ENCODE peak calls at places on chromosome 7, in eight cellular contexts. R is NCI-H446 treated with DMSO at 0.1 percent for 48 hours; V is ovary; K is activated naive CD8-positive, alpha-beta T cell treated with anti-CD3 and anti-CD28 coated beads for 36 hours; C is tibial artery; L is KBM-7; U is germinal center; J is SW 1271. Y is an unnamed sample.

GRCh38 chr7:135743907-135744789 is 4.5 kb downstream of the FAM180A start:
- DNase-seq in L (no peak), V (no peak), C (no peak), R (peak), J (no peak), K (no peak), U (no peak), Y (peak)

GRCh38 chr7:109092268-109092667 is 522.6 kb downstream of the DNAJB9 start:
- DNase-seq in K (no peak), J (no peak), V (no peak), U (no peak), R (no peak), L (no peak), C (no peak), Y (no peak)

GRCh38 chr7:22488643-22489462 is 11.1 kb downstream of the STEAP1B start:
- DNase-seq in R (peak), V (peak), U (peak), C (peak), J (peak), L (peak), K (peak), Y (peak)

GRCh38 chr7:156460861-156461632 is 179.5 kb upstream of the RNF32 start:
- DNase-seq in L (no peak), V (no peak), C (no peak), R (no peak), J (no peak), K (no peak), U (no peak), Y (no peak)

GRCh38 chr7:100563809-100564400 is 9.8 kb downstream of the SAP25 start:
- DNase-seq in R (no peak), L (peak), K (peak), J (peak), U (peak), C (peak), V (peak), Y (peak)

GRCh38 chr7:78562191-78562590 is 763.6 kb downstream of the PHTF2 start:
- DNase-seq in L (no peak), J (no peak), C (no peak), U (no peak), K (no peak), V (no peak), R (no peak), Y (no peak)

GRCh38 chr7:130988443-130988842 is 254.4 kb upstream of the KLF14 start:
- DNase-seq in C (no peak), R (no peak), J (no peak), K (no peak), L (no peak), U (no peak), V (no peak), Y (no peak)

GRCh38 chr7:69531050-69531449 is 67.2 kb upstream of the AUTS2 start:
- DNase-seq in R (no peak), U (no peak), L (no peak), V (no peak), K (no peak), C (no peak), J (no peak), Y (no peak)

GRCh38 chr7:141700848-141701371 is 1.1 kb downstream of the DENND11 start:
- DNase-seq in U (peak), J (no peak), K (no peak), C (peak), L (no peak), R (no peak), V (no peak), Y (no peak)

GRCh38 chr7:156703209-156703608 is 62.6 kb downstream of the RNF32 start:
- DNase-seq in V (no peak), L (no peak), C (no peak), J (no peak), U (no peak), K (no peak), R (no peak), Y (peak)

GRCh38 chr7:4854916-4855315 is 6.9 kb downstream of the PAPOLB start:
- DNase-seq in C (no peak), K (no peak), L (no peak), R (no peak), J (no peak), U (no peak), V (no peak), Y (no peak)

GRCh38 chr7:94335586-94335985 is 59.1 kb upstream of the COL1A2 start:
- DNase-seq in J (no peak), V (no peak), K (no peak), R (no peak), U (no peak), L (no peak), C (no peak), Y (no peak)

GRCh38 chr7:2175514-2175913 is 57.2 kb downstream of the MAD1L1 start:
- DNase-seq in C (no peak), U (no peak), L (no peak), R (no peak), K (no peak), J (peak), V (peak), Y (no peak)

GRCh38 chr7:27157717-27158431 is 1.4 kb upstream of the HOXA7 start:
- DNase-seq in K (no peak), L (peak), R (no peak), J (no peak), U (no peak), V (no peak), C (no peak), Y (no peak)

GRCh38 chr7:116809636-116810266 is 52.6 kb upstream of the CAPZA2 start:
- DNase-seq in K (no peak), V (no peak), U (peak), J (peak), R (no peak), L (peak), C (no peak), Y (no peak)

GRCh38 chr7:7639421-7639820 is 1.1 kb upstream of the UMAD1 start:
- DNase-seq in R (no peak), C (no peak), K (no peak), J (peak), U (no peak), L (no peak), V (no peak), Y (no peak)

GRCh38 chr7:131653418-131654248 is 97.2 kb upstream of the PODXL start:
- DNase-seq in U (no peak), J (peak), C (no peak), K (no peak), V (no peak), L (no peak), R (no peak), Y (no peak)

GRCh38 chr7:2680792-2681490 is 7.1 kb upstream of the AMZ1 start:
- DNase-seq in J (peak), U (peak), V (peak), L (peak), R (peak), C (peak), K (peak), Y (peak)

GRCh38 chr7:89623018-89623672 is 531.1 kb upstream of the STEAP1 start:
- DNase-seq in R (peak), V (peak), L (peak), K (no peak), C (no peak), J (peak), U (no peak), Y (no peak)

GRCh38 chr7:149741629-149742028 is 31.8 kb downstream of the ZNF467 start:
- DNase-seq in C (no peak), K (no peak), L (peak), U (no peak), R (no peak), J (no peak), V (no peak), Y (no peak)

GRCh38 chr7:70700055-70700934 is 431.6 kb upstream of the GALNT17 start:
- DNase-seq in U (no peak), C (no peak), K (no peak), V (no peak), J (no peak), L (no peak), R (no peak), Y (no peak)

GRCh38 chr7:104552102-104552501 is 223.7 kb downstream of the LHFPL3 start:
- DNase-seq in R (no peak), J (no peak), L (peak), K (peak), V (no peak), C (peak), U (peak), Y (peak)

GRCh38 chr7:40799-41750 is 151.3 kb upstream of the FAM20C start:
- DNase-seq in V (peak), R (no peak), J (no peak), C (no peak), U (no peak), K (no peak), L (no peak), Y (no peak)

GRCh38 chr7:132548489-132549078 is 27.7 kb downstream of the PLXNA4 start:
- DNase-seq in K (no peak), L (no peak), R (no peak), U (no peak), V (no peak), J (peak), C (no peak), Y (no peak)

GRCh38 chr7:92810242-92810611 is 26.1 kb downstream of the CDK6 start:
- DNase-seq in K (no peak), L (peak), U (no peak), R (no peak), C (no peak), V (no peak), J (no peak), Y (no peak)

GRCh38 chr7:97460433-97460832 is 271.5 kb upstream of the TAC1 start:
- DNase-seq in K (no peak), U (no peak), J (no peak), R (no peak), C (no peak), L (no peak), V (no peak), Y (no peak)

GRCh38 chr7:117110480-117111315 is 157.4 kb downstream of the ST7 start:
- DNase-seq in U (peak), C (no peak), R (no peak), L (no peak), K (peak), V (no peak), J (no peak), Y (no peak)

GRCh38 chr7:55438765-55439525 is 73.8 kb downstream of the LANCL2 start:
- DNase-seq in L (no peak), R (no peak), V (no peak), C (no peak), J (no peak), U (no peak), K (no peak), Y (peak)

Y was measured in left ventricle myocardium inferior.